ENCODE peak calls at places on chromosomes 1 and 21, in four cellular contexts. L is left ventricle myocardium inferior, G is AG04450, U is A673. B is an unnamed sample.

GRCh38 chr1:112637257-112638108 is 17.9 kb downstream of the CAPZA1 start:
- DNase-seq in L (no peak), G (no peak), U (no peak), B (no peak)

GRCh38 chr1:147389532-147390184 is 147.2 kb downstream of the CHD1L start:
- DNase-seq in L (no peak), G (peak; percentile 27), U (peak; percentile 61), B (peak; percentile 24)

GRCh38 chr1:233520510-233521191 is 93.3 kb upstream of the KCNK1 start:
- DNase-seq in L (no peak), G (no peak), U (no peak), B (peak; percentile 80)

GRCh38 chr1:233121947-233122559 is 171.6 kb downstream of the NTPCR start:
- DNase-seq in L (no peak), G (no peak), U (no peak), B (no peak)

GRCh38 chr1:232694475-232694874 is 64.5 kb upstream of the SIPA1L2 start:
- DNase-seq in L (no peak), G (no peak), U (no peak), B (no peak)

GRCh38 chr1:29648798-29649374 is 412.6 kb downstream of the PTPRU start:
- DNase-seq in L (no peak), G (no peak), U (no peak), B (no peak)

GRCh38 chr1:162632234-162632666 is at the start of gene DDR2:
- DNase-seq in L (peak; percentile 58), G (peak; percentile 91), U (peak; percentile 93), B (no peak)

GRCh38 chr1:48109390-48110009 is 112.3 kb upstream of the TRABD2B start:
- DNase-seq in L (no peak), G (peak; percentile 18), U (peak; percentile 42), B (no peak)

GRCh38 chr21:43188181-43188580 is 19.4 kb downstream of the CRYAA start:
- DNase-seq in L (no peak), G (no peak), U (no peak), B (no peak)

GRCh38 chr1:82392513-82392912 is 591.8 kb downstream of the ADGRL2 start:
- DNase-seq in L (no peak), G (no peak), U (no peak), B (peak; percentile 50)

GRCh38 chr1:3315991-3316943 is 138.2 kb upstream of the ARHGEF16 start:
- DNase-seq in L (no peak), G (no peak), U (peak; percentile 48), B (no peak)

GRCh38 chr1:3312894-3313578 is 141.4 kb upstream of the ARHGEF16 start:
- DNase-seq in L (peak; percentile 87), G (peak; percentile 95), U (peak; percentile 73), B (peak; percentile 41)

GRCh38 chr1:3313579-3313955 is 140.9 kb upstream of the ARHGEF16 start:
- DNase-seq in L (peak; percentile 91), G (peak; percentile 55), U (no peak), B (no peak)

GRCh38 chr1:3315399-3315798 is 139.1 kb upstream of the ARHGEF16 start:
- DNase-seq in L (no peak), G (no peak), U (no peak), B (no peak)

GRCh38 chr1:3314561-3315271 is 139.7 kb upstream of the ARHGEF16 start:
- DNase-seq in L (no peak), G (no peak), U (peak; percentile 21), B (no peak)
- H3K27ac ChIP-seq in L (peak overlapping the region; percentile 98), G (peak overlapping the region; percentile 99), U (no peak overlapping the region), B (no peak overlapping the region)

DNA sequence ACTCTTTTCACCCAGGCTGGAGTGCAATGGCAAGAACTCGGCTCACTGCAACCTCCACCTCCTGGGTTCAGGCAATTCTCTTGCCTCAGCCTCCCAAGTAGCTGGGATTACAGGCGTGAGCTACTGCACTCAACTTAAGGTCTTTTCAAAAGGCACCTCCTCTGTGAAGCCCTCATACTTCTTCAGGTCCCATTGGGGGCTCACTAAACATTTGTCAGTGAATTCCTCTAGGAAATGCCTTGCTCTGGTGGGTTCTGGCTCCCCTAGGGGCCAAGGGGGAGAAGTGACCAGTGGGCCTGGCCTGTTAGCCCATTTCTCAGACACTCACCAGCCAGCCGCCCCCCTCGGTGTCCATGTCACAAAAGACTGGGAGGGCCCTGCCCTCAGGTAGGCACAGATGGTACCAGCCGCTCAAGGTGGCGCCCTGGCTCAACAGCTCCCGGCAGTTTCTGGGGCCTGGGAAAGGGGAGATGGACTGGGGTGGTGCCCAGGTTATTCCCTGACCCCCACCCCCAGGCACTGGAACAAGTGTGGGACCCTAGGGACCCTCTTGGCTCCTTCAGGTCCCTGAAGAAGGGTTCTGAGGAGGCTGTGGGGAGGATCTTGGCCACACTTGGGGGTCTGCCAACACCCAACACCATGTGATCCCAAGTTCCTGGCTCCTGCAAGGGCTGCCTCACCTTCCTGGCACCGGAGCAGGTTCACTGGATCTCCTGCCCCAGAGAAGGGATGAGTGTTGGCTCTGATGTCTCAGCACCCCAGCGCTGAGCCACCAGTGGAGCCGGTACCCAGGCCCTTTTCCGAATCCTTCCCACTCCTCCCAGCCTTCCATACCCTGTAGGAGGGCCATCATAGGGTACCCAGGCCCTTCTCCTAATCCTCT is 1.6 kb downstream of the FCN3 start:
- DNase-seq in L (no peak), G (no peak), U (no peak), B (no peak)
- TF ChIP-seq CTCF in L (no peak), G (peak; percentile 46), U (peak; percentile 36), B (peak; percentile 33)

GRCh38 chr1:19405195-19405760 is 80.1 kb downstream of the CAPZB start:
- DNase-seq in L (no peak), G (no peak), U (no peak), B (no peak)
- H3K27ac ChIP-seq in L (peak overlapping the region; percentile 48), G (no peak overlapping the region), U (no peak overlapping the region), B (no peak overlapping the region)

GRCh38 chr1:115461526-115461925 is 123.5 kb upstream of the NGF start:
- DNase-seq in L (no peak), G (no peak), U (no peak), B (no peak)

GRCh38 chr1:115466433-115466832 is 128.4 kb upstream of the NGF start:
- DNase-seq in L (no peak), G (no peak), U (peak; percentile 23), B (no peak)

GRCh38 chr1:115462677-115463076 is 124.6 kb upstream of the NGF start:
- DNase-seq in L (no peak), G (no peak), U (no peak), B (no peak)

GRCh38 chr1:115465802-115466363 is 127.8 kb upstream of the NGF start:
- DNase-seq in L (no peak), G (no peak), U (no peak), B (no peak)

GRCh38 chr1:115463347-115463746 is 125.3 kb upstream of the NGF start:
- DNase-seq in L (no peak), G (no peak), U (no peak), B (no peak)
- TF ChIP-seq CTCF in L (peak; percentile 63), G (no peak), U (peak; percentile 10), B (peak; percentile 57)

B was measured in foreskin keratinocyte.